ENCODE peak calls at places on chromosomes 4 and X, in ten cellular contexts. M is AG09309; R is HFF-Myc; H is A172; E is activated T-cell treated with anti-CD3 and anti-CD28 coated beads, Interleukin-2, amount 50 U/mL, for 72 hours; B is HFFc6; O is NT2/D1; D is GM03348; I is cardiac muscle cell; G is HS-5. K is an unnamed sample.

GRCh38 chrX:2391869-2392606 is 108.7 kb downstream of the DHRSX start:
- DNase-seq in E (no peak), B (peak), I (no peak), G (peak), D (peak), H (peak), O (peak), M (peak), R (peak), K (no peak)

GRCh38 chr4:95290702-95291101 is 258.1 kb downstream of the UNC5C start:
- DNase-seq in D (no peak), E (no peak), G (no peak), I (no peak), R (no peak), H (no peak), B (no peak), M (no peak), O (no peak), K (no peak)

GRCh38 chr4:169040559-169041261 is 30.7 kb upstream of the CBR4 start:
- DNase-seq in O (no peak), I (no peak), B (no peak), M (no peak), G (no peak), E (no peak), D (no peak), H (no peak), R (no peak), K (no peak)

GRCh38 chrX:150694738-150695410 is 1.7 kb downstream of the MTMR1 start:
- DNase-seq in R (no peak), H (no peak), G (no peak), D (no peak), O (no peak), E (peak), I (no peak), M (no peak), B (no peak), K (no peak)

GRCh38 chr4:149702414-149703108 is 113.1 kb downstream of the IQCM start:
- DNase-seq in R (no peak), H (no peak), M (no peak), E (no peak), O (no peak), B (no peak), D (no peak), I (no peak), G (no peak), K (no peak)

GRCh38 chrX:40440841-40441240 is 139.9 kb upstream of the ATP6AP2 start:
- DNase-seq in M (no peak), R (no peak), E (no peak), O (no peak), H (no peak), I (no peak), D (no peak), G (no peak), B (no peak), K (no peak)

GRCh38 chr4:56699537-56699936 is 18.4 kb upstream of the HOPX start:
- DNase-seq in B (no peak), M (no peak), E (no peak), O (no peak), H (no peak), D (no peak), I (no peak), R (no peak), G (no peak), K (no peak)

GRCh38 chrX:1902901-1903379 is 288.1 kb downstream of the ASMT start:
- DNase-seq in B (no peak), O (no peak), R (no peak), G (no peak), M (no peak), I (no peak), H (no peak), E (no peak), D (no peak), K (no peak)

GRCh38 chr4:118340109-118340508 is 12.7 kb downstream of the PRSS12 start:
- DNase-seq in E (no peak), R (no peak), D (no peak), G (no peak), H (no peak), O (no peak), I (no peak), M (no peak), B (no peak), K (no peak)

GRCh38 chrX:100408643-100409315 is 1.3 kb downstream of the PCDH19 start:
- DNase-seq in E (no peak), B (no peak), D (no peak), M (no peak), H (no peak), O (no peak), I (peak), G (no peak), R (no peak), K (no peak)

GRCh38 chr4:121995790-121996537 is 44.1 kb upstream of the TRPC3 start:
- DNase-seq in O (no peak), E (no peak), M (no peak), G (no peak), B (no peak), D (no peak), R (no peak), I (no peak), H (no peak), K (no peak)

GRCh38 chr4:28225005-28225404 is 1364.4 kb downstream of the STIM2 start:
- DNase-seq in M (peak), D (no peak), H (peak), B (peak), O (peak), R (peak), I (peak), G (no peak), E (no peak), K (no peak)

GRCh38 chrX:28124416-28124815 is 143.2 kb upstream of the DCAF8L1 start:
- DNase-seq in I (no peak), B (no peak), G (no peak), D (no peak), O (no peak), M (no peak), H (no peak), R (no peak), E (no peak), K (no peak)

GRCh38 chr4:100576570-100576969 is 58.7 kb upstream of the EMCN start:
- DNase-seq in G (no peak), M (no peak), H (no peak), B (no peak), D (no peak), I (no peak), O (no peak), E (no peak), R (no peak), K (no peak)

GRCh38 chrX:136122207-136122606 is 25.1 kb upstream of the FHL1 start:
- DNase-seq in R (no peak), E (no peak), G (no peak), H (no peak), D (no peak), O (no peak), B (no peak), M (no peak), I (no peak), K (no peak)

GRCh38 chrX:113741744-113742143 is 842.1 kb upstream of the HTR2C start:
- DNase-seq in B (no peak), O (peak), H (peak), R (no peak), I (peak), M (no peak), E (no peak), G (peak), D (peak), K (no peak)

GRCh38 chr4:100311181-100311580 is 120.9 kb upstream of the DDIT4L start:
- DNase-seq in G (no peak), H (no peak), I (no peak), D (no peak), E (no peak), M (no peak), O (no peak), B (peak), R (no peak), K (no peak)

GRCh38 chrX:53587795-53588194 is 98.7 kb downstream of the HUWE1 start:
- DNase-seq in E (no peak), B (no peak), O (no peak), I (no peak), R (no peak), G (no peak), D (no peak), M (no peak), H (no peak), K (no peak)

GRCh38 chr4:177235026-177235425 is 74.6 kb upstream of the NEIL3 start:
- DNase-seq in H (no peak), B (peak), I (no peak), D (peak), R (no peak), E (no peak), G (peak), M (no peak), O (no peak), K (no peak)

GRCh38 chr4:175421506-175421905 is 390.6 kb downstream of the GPM6A start:
- DNase-seq in G (no peak), H (peak), R (no peak), D (no peak), E (no peak), I (no peak), B (peak), M (no peak), O (no peak), K (no peak)